ENCODE peak calls at places on chromosomes 7 and 10, in five cellular contexts. Z, R, U, C and V are unnamed samples.

GRCh38 chr7:111266613-111267012 is 175.7 kb downstream of the LRRN3 start:
- DNase-seq in R (no peak), U (no peak), C (no peak), Z (no peak), V (no peak)

GRCh38 chr10:132418520-132419416 is 21.8 kb downstream of the PWWP2B start:
- DNase-seq in Z (peak), U (peak), C (no peak), R (no peak), V (peak)

GRCh38 chr10:103590744-103591291 is 97.3 kb downstream of the NEURL1 start:
- DNase-seq in C (no peak), U (no peak), R (no peak), Z (no peak), V (no peak)

GRCh38 chr7:22732556-22733126 is 5.6 kb downstream of the IL6 start:
- DNase-seq in C (no peak), Z (no peak), U (no peak), R (no peak), V (no peak)

GRCh38 chr10:100109670-100110069 is 28.0 kb upstream of the CPN1 start:
- DNase-seq in U (no peak), R (no peak), C (no peak), Z (no peak), V (no peak)

GRCh38 chr10:1413256-1413655 is 324.1 kb downstream of the ADARB2 start:
- DNase-seq in C (no peak), R (no peak), U (peak), Z (no peak), V (no peak)

GRCh38 chr7:41861642-41862041 is 158.8 kb upstream of the INHBA start:
- DNase-seq in U (no peak), R (no peak), Z (no peak), C (no peak), V (no peak)

GRCh38 chr10:132614431-132615341 is 77.1 kb downstream of the INPP5A start:
- DNase-seq in U (no peak), R (no peak), C (no peak), Z (no peak), V (no peak)

GRCh38 chr7:20227291-20227795 is 10.2 kb upstream of the MACC1 start:
- DNase-seq in Z (no peak), R (no peak), C (no peak), U (no peak), V (no peak)

GRCh38 chr7:7099584-7100014 is 82.7 kb upstream of the C1GALT1 start:
- DNase-seq in U (peak), C (no peak), Z (peak), R (no peak), V (peak)

GRCh38 chr10:110141185-110141584 is 66.2 kb upstream of the MXI1 start:
- DNase-seq in Z (no peak), R (no peak), U (no peak), C (no peak), V (no peak)

GRCh38 chr7:2049782-2050510 is 182.8 kb downstream of the MAD1L1 start:
- DNase-seq in Z (no peak), U (no peak), C (no peak), R (no peak), V (peak)

GRCh38 chr10:56537984-56538383 is 176.9 kb upstream of the ZWINT start:
- DNase-seq in U (no peak), Z (no peak), R (no peak), C (no peak), V (no peak)

GRCh38 chr7:74254858-74255379 is 720 bp upstream of the RFC2 start:
- DNase-seq in Z (no peak), R (no peak), U (no peak), C (no peak), V (no peak)

GRCh38 chr10:103618575-103619423 is 125.3 kb downstream of the NEURL1 start:
- DNase-seq in C (peak), R (no peak), Z (no peak), U (peak), V (no peak)

GRCh38 chr7:35831208-35831607 is 30.4 kb downstream of the SEPTIN7 start:
- DNase-seq in R (no peak), U (no peak), C (no peak), Z (peak), V (no peak)

GRCh38 chr10:70440296-70441160 is 953 bp downstream of the NODAL start:
- DNase-seq in U (no peak), R (no peak), C (no peak), Z (no peak), V (peak)

GRCh38 chr10:52146766-52147165 is 167.3 kb upstream of the DKK1 start:
- DNase-seq in U (no peak), C (no peak), R (no peak), Z (no peak), V (no peak)

GRCh38 chr7:19144661-19145428 is at the start of gene FERD3L:
- DNase-seq in R (no peak), Z (peak), U (no peak), C (no peak), V (peak)